ENCODE peak calls at places on chromosomes 6 and 20, in nine cellular contexts. S, M, K, T, R, O, Z, Q and G are unnamed samples. For H3K9me3, the result is how much of the 10 kb centered on the place peaks cover.

GRCh38 chr20:50309280-50309763 is 118.7 kb downstream of the CEBPB start:
- DNase-seq in S (no peak), M (peak), K (no peak), T (peak), R (no peak), O (no peak), Z (no peak), Q (no peak), G (no peak)

GRCh38 chr20:40689943-40690835 is 1.2 kb upstream of the MAFB start:
- DNase-seq in S (peak), M (peak), K (peak), T (peak), R (peak), O (peak), Z (peak), Q (peak), G (peak)

GRCh38 chr6:116278853-116279231 is 888 bp downstream of the TSPYL1 start:
- DNase-seq in S (no peak), M (no peak), K (no peak), T (peak), R (no peak), O (no peak), Z (no peak), Q (peak), G (no peak)

GRCh38 chr6:81614292-81614691 is 138.2 kb downstream of the TENT5A start:
- DNase-seq in S (peak), M (peak), K (peak), T (no peak), R (no peak), O (peak), Z (no peak), Q (no peak), G (peak)

GRCh38 chr6:39225946-39226437 is 3.3 kb downstream of the KCNK5 start:
- DNase-seq in S (no peak), M (no peak), K (no peak), T (no peak), R (no peak), O (no peak), Z (no peak), Q (peak), G (peak)

GRCh38 chr20:63273635-63274380 is 1.2 kb downstream of the ARFGAP1 start:
- DNase-seq in S (no peak), M (peak), K (no peak), T (no peak), R (no peak), O (peak), Z (no peak), Q (no peak), G (no peak)

GRCh38 chr20:11686195-11686594 is 231.5 kb upstream of the BTBD3 start:
- DNase-seq in S (no peak), M (no peak), K (no peak), T (no peak), R (no peak), O (no peak), Z (no peak), Q (no peak), G (no peak)

GRCh38 chr20:24891546-24892393 is 57.3 kb upstream of the CST7 start:
- DNase-seq in S (no peak), M (no peak), K (no peak), T (no peak), R (peak), O (no peak), Z (no peak), Q (no peak), G (no peak)

GRCh38 chr20:43829951-43830690 is 84.5 kb upstream of the TOX2 start:
- DNase-seq in S (no peak), M (no peak), K (no peak), T (no peak), R (no peak), O (no peak), Z (no peak), Q (no peak), G (no peak)

GRCh38 chr20:34824861-34825529 is 456 bp downstream of the NCOA6 start:
- DNase-seq in S (peak), M (peak), K (peak), T (peak), R (peak), O (no peak), Z (no peak), Q (peak), G (peak)

GRCh38 chr20:48581167-48581566 is 246.6 kb downstream of the PREX1 start:
- DNase-seq in S (no peak), M (no peak), K (no peak), T (no peak), R (no peak), O (no peak), Z (no peak), Q (no peak), G (no peak)

GRCh38 chr6:168301648-168302398 is 17.8 kb downstream of the DACT2 start:
- DNase-seq in S (no peak), M (no peak), K (no peak), T (no peak), R (no peak), O (no peak), Z (no peak), Q (no peak), G (peak)

GRCh38 chr20:2330090-2330695 is 34.4 kb downstream of the TGM3 start:
- DNase-seq in S (no peak), M (no peak), K (peak), T (no peak), R (no peak), O (no peak), Z (no peak), Q (no peak), G (no peak)

GRCh38 chr6:105835373-105835772 is 250.8 kb upstream of the PRDM1 start:
- DNase-seq in S (peak), M (peak), K (no peak), T (no peak), R (peak), O (no peak), Z (no peak), Q (no peak), G (no peak)

GRCh38 chr6:92023410-92023940 is 1395.9 kb downstream of the EPHA7 start:
- DNase-seq in S (no peak), M (no peak), K (no peak), T (no peak), R (no peak), O (no peak), Z (no peak), Q (no peak), G (no peak)

GRCh38 chr6:150001295-150001990 is 23.9 kb downstream of the RAET1L start:
- DNase-seq in S (no peak), M (no peak), K (no peak), T (no peak), R (no peak), O (no peak), Z (no peak), Q (no peak), G (no peak)

GRCh38 chr6:64266351-64266821 is 630.8 kb downstream of the PHF3 start:
- DNase-seq in S (no peak), M (no peak), K (no peak), T (no peak), R (no peak), O (no peak), Z (no peak), Q (no peak), G (no peak)

GRCh38 chr6:45743028-45743615 is 272.5 kb downstream of the CLIC5 start:
- DNase-seq in S (no peak), M (no peak), K (no peak), T (no peak), R (peak), O (no peak), Z (no peak), Q (no peak), G (no peak)

GRCh38 chr20:10249048-10249770 is 30.6 kb downstream of the SNAP25 start:
- DNase-seq in S (no peak), M (peak), K (no peak), T (no peak), R (no peak), O (no peak), Z (no peak), Q (no peak), G (no peak)

GRCh38 chr6:37714836-37715425 is 17.2 kb upstream of the MDGA1 start:
- DNase-seq in S (no peak), M (peak), K (no peak), T (no peak), R (no peak), O (no peak), Z (no peak), Q (no peak), G (no peak)

GRCh38 chr6:16437984-16438383 is 199.6 kb downstream of the GMPR start:
- DNase-seq in S (no peak), M (no peak), K (peak), T (no peak), R (no peak), O (no peak), Z (no peak), Q (peak), G (no peak)

GRCh38 chr6:16635810-16636602 is 125.3 kb downstream of the ATXN1 start:
- DNase-seq in S (no peak), M (peak), K (no peak), T (no peak), R (peak), O (no peak), Z (no peak), Q (no peak), G (no peak)

GRCh38 chr6:36826520-36827227 is 12.6 kb downstream of the CPNE5 start:
- DNase-seq in S (no peak), M (no peak), K (no peak), T (no peak), R (no peak), O (no peak), Z (no peak), Q (no peak), G (no peak)

GRCh38 chr6:227074-227782 is 65.1 kb upstream of the DUSP22 start:
- DNase-seq in S (no peak), M (no peak), K (no peak), T (no peak), R (peak), O (no peak), Z (no peak), Q (no peak), G (no peak)

GRCh38 chr6:16337280-16337975 is 99.0 kb downstream of the GMPR start:
- DNase-seq in S (no peak), M (peak), K (peak), T (peak), R (peak), O (peak), Z (no peak), Q (no peak), G (peak)

GRCh38 chr6:108588586-108588985 is 27.9 kb downstream of the FOXO3 start:
- DNase-seq in S (no peak), M (peak), K (no peak), T (no peak), R (no peak), O (no peak), Z (no peak), Q (no peak), G (no peak)
- H3K4me3 ChIP-seq in S (no peak), M (no peak), K (no peak), T (no peak), R (peak), O (no peak), Z (no peak), Q (no peak), G (no peak)

DNA sequence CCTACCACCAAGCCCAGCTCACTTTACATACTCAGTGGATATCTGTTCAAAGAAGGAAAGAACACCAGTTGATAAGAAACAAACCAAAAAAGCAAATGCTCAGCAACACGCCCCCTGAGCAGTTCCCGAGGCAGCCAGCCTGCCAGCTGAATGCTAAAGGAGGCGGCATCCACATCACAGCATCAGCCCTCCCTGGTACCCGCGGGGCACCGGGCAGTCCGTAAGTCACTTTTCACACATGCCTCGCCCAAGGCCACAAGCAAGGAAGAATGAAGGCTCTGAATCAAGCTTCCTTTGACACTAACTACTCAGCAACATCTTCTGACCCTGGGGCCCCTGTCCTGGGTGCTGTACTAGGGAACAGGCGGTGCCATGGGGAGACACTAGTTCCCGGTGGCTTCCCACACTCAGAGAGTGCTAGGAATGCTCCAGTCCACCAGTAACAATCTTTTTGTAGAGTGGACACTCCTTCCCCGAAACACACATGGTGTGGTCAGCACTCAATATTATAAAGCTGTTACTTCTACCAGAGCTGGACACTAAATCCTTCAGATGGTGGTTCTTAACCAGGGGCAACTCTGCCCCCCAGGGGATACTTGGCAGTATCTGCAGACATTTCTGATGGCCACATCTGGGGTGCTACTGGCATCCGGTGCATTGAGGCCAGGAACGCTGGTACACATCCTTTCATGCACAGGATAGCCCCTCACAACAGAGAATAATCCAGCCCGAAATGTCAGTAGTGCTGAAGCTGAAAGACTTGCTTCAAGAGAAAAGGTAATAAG is 124.6 kb downstream of the NFATC2 start:
- DNase-seq in S (no peak), M (no peak), K (no peak), T (no peak), R (no peak), O (no peak), Z (no peak), Q (no peak), G (no peak)
- TF ChIP-seq CTCF in S (no peak), M (no peak), K (no peak), T (no peak), R (no peak), O (no peak), Z (no peak), Q (no peak), G (no peak)

DNA sequence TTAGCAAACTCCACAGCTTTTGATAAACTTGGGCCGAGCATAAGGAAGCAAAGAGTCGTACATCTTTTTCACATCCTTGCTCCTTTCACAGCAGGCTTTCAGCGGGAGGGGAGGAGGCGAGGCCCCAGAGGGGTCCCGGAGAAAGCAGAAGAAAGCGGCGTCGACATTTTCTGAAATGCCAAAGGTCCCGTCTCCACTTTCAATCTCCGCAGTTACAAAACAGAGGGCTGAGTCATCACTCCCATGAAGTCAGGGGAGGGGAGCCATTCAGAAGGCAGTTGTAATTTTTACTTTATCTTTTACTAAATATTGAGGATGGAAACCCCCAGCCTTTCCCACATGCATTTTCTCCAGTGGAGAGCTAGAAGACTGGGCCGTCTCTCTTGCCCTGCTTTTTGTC is 174.2 kb upstream of the THBS2 start:
- DNase-seq in S (no peak), M (peak), K (no peak), T (peak), R (no peak), O (peak), Z (no peak), Q (no peak), G (no peak)
- H3K9me3 ChIP-seq in S (under half), M (under half), K (under half), T (under half), R (under half), O (under half), Z (under half), Q (under half), G (under half)

GRCh38 chr6:72623808-72624207 is 1.9 kb downstream of the KCNQ5 start:
- DNase-seq in S (peak), M (no peak), K (no peak), T (no peak), R (no peak), O (no peak), Z (no peak), Q (no peak), G (no peak)
- H3K4me3 ChIP-seq in S (peak), M (peak), K (no peak), T (no peak), R (no peak), O (no peak), Z (peak), Q (no peak), G (no peak)

DNA sequence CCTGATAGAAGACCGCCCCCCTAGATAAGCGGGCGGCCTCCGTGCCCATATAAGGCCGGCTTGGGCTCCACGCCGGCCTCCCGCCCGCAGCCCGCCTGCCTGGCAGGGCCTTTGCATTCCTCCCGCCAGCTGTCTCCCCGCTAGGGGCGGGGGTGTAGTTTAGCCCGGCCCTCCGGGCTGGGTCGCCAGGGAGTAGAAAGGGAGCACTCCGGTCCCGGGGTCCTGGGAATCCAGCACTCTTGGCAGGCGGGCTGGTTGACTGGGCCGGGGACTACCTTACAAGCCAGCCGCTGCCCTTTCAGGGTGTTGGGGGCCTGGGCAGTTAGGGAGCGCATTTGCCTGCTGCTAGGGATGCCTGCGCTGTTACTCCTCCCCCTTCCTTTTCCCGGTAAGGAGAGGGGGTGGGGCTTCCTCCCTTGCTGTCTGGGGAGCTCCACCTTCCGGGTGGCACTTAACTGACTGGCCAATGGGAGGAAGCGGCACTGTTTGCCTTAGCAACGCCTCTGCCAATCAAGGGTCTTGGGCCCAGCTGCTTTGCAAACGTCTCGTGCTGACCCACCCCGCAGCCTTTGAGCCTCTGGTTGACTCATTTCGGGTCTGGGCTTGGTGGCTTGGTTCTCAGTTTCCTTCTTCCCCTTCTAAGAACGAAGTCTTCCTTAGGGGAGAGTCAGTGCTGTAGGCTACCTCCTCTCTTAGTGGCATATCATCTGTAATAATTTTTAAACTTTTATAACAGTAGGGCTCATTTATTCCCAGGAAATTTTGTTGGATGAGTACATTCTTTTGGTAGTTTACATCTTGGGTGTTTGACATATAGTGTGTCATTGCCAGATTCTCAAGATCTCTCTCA is 3.4 kb downstream of the SRF start:
- DNase-seq in S (peak), M (peak), K (peak), T (peak), R (peak), O (peak), Z (peak), Q (peak), G (peak)
- TF ChIP-seq CTCF in S (peak), M (no peak), K (peak), T (peak), R (no peak), O (peak), Z (no peak), Q (no peak), G (peak)

DNA sequence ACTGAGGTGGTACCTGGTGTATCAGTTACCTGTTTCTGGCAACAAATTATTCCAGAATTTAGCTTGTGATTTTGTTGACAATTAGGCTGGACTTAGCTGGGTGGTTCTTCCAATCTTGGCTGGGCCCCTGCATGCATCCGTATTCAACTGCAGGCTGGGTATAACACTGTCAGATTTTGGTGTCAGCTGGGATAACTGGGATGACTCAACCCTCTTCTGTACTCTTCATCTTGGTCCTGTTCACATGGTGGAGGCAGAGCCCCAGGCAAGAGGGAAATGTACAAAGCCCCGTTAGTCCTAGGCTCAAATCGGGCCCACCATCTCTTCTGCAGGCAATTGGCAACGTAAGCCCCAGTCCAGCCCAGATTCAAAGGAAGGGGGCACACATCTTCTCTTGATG is 89.2 kb downstream of the PHACTR3 start:
- DNase-seq in S (no peak), M (no peak), K (no peak), T (no peak), R (no peak), O (no peak), Z (no peak), Q (no peak), G (no peak)
- H3K9me3 ChIP-seq in S (under half), M (under half), K (under half), T (under half), R (under half), O (under half), Z (under half), Q (under half), G (under half)